ENCODE peak calls at places on chromosomes 4 and X, in four cellular contexts. F is fibroblast of mammary gland, Q is caudate nucleus, X is neural crest cell. E is an unnamed sample.

GRCh38 chrX:40908026-40908425 is 172.7 kb upstream of the MED14 start:
- DNase-seq in Q (no peak), F (peak; percentile 32), X (no peak), E (no peak)

GRCh38 chr4:17168571-17168970 is 270.1 kb upstream of the LDB2 start:
- DNase-seq in X (no peak), F (peak; percentile 87), Q (no peak), E (no peak)

GRCh38 chrX:21926527-21927278 is 13.8 kb upstream of the SMS start:
- DNase-seq in Q (no peak), X (no peak), F (peak; percentile 96), E (no peak)

GRCh38 chr4:138010639-138011038 is 231.5 kb downstream of the SLC7A11 start:
- DNase-seq in X (no peak), F (no peak), Q (no peak), E (no peak)

GRCh38 chr4:182212211-182212761 is 30.9 kb upstream of the TENM3 start:
- DNase-seq in Q (no peak), X (no peak), F (peak; percentile 69), E (no peak)

GRCh38 chr4:1899149-1900086 is 28.2 kb downstream of the NSD2 start:
- DNase-seq in Q (peak; percentile 53), F (peak; percentile 82), X (peak; percentile 67), E (peak; percentile 73)

GRCh38 chrX:77742788-77743476 is 43.1 kb downstream of the ATRX start:
- DNase-seq in F (peak; percentile 11), Q (peak; percentile 13), X (no peak), E (no peak)

GRCh38 chrX:51332188-51332942 is at the start of gene NUDT10:
- DNase-seq in Q (peak; percentile 13), X (peak; percentile 68), F (peak; percentile 46), E (no peak)

GRCh38 chrX:11665144-11666040 is at the start of gene ARHGAP6:
- DNase-seq in X (peak; percentile 34), Q (no peak), F (peak; percentile 73), E (peak; percentile 19)

GRCh38 chr4:184170996-184171395 is 46.7 kb downstream of the ENPP6 start:
- DNase-seq in Q (no peak), F (peak; percentile 34), X (no peak), E (no peak)

GRCh38 chrX:21885568-21885967 is 29.8 kb downstream of the YY2 start:
- DNase-seq in X (no peak), Q (no peak), F (no peak), E (no peak)